ENCODE peak calls at places on chromosomes 1 and 21, in six cellular contexts. N is mesenchymal stem cell, I is H9, D is IMR-90, E is mesendoderm, K is H1. J is an unnamed sample.

GRCh38 chr1:10724511-10724910 is 71.9 kb downstream of the CASZ1 start:
- DNase-seq in N (no peak), I (no peak), D (no peak), E (no peak), K (no peak), J (no peak)

GRCh38 chr1:108190686-108191416 is 9.3 kb downstream of the SLC25A24 start:
- DNase-seq in N (no peak), I (no peak), D (no peak), E (no peak), K (no peak), J (no peak)

GRCh38 chr1:25573591-25573930 is 30.2 kb downstream of the LDLRAP1 start:
- DNase-seq in N (no peak), I (no peak), D (no peak), E (no peak), K (no peak), J (no peak)

GRCh38 chr1:67960766-67961165 is 89.7 kb downstream of the DIRAS3 start:
- DNase-seq in N (no peak), I (no peak), D (no peak), E (no peak), K (no peak), J (no peak)

GRCh38 chr1:147647796-147648633 is 22.3 kb downstream of the ACP6 start:
- DNase-seq in N (no peak), I (no peak), D (no peak), E (no peak), K (no peak), J (no peak)

GRCh38 chr1:204225841-204226745 is 12.3 kb upstream of the GOLT1A start:
- DNase-seq in N (no peak), I (no peak), D (peak; percentile 27), E (no peak), K (no peak), J (no peak)

GRCh38 chr1:225253784-225254183 is 174.1 kb downstream of the LBR start:
- DNase-seq in N (no peak), I (no peak), D (peak; percentile 3), E (no peak), K (no peak), J (no peak)

GRCh38 chr1:182048562-182048961 is 12.9 kb downstream of the ZNF648 start:
- DNase-seq in N (no peak), I (no peak), D (no peak), E (no peak), K (no peak), J (no peak)

GRCh38 chr1:59509341-59509869 is 212.5 kb downstream of the FGGY start:
- DNase-seq in N (no peak), I (no peak), D (no peak), E (no peak), K (no peak), J (no peak)

GRCh38 chr1:169427081-169427611 is at the start of gene CCDC181:
- DNase-seq in N (peak; percentile 54), I (peak; percentile 95), D (peak; percentile 33), E (peak; percentile 94), K (peak; percentile 88), J (peak; percentile 78)

GRCh38 chr1:182877842-182878241 is 38.7 kb downstream of the DHX9 start:
- DNase-seq in N (no peak), I (no peak), D (no peak), E (no peak), K (no peak), J (no peak)

GRCh38 chr1:190205713-190206112 is 272.0 kb downstream of the BRINP3 start:
- DNase-seq in N (no peak), I (no peak), D (peak; percentile 77), E (no peak), K (no peak), J (no peak)

GRCh38 chr1:19424651-19425570 is 60.4 kb downstream of the CAPZB start:
- DNase-seq in N (no peak), I (no peak), D (no peak), E (no peak), K (no peak), J (no peak)

GRCh38 chr1:64203420-64203819 is at the start of gene UBE2U:
- DNase-seq in N (no peak), I (no peak), D (no peak), E (no peak), K (no peak), J (no peak)

GRCh38 chr1:212315907-212316306 is 30.7 kb downstream of the PPP2R5A start:
- DNase-seq in N (peak; percentile 38), I (peak; percentile 66), D (no peak), E (peak; percentile 95), K (no peak), J (peak; percentile 6)

GRCh38 chr1:67493148-67493547 is 62.9 kb upstream of the SERBP1 start:
- DNase-seq in N (no peak), I (no peak), D (no peak), E (no peak), K (no peak), J (no peak)

GRCh38 chr1:37721565-37721964 is 29.2 kb downstream of the CDCA8 start:
- DNase-seq in N (no peak), I (peak; percentile 56), D (no peak), E (no peak), K (no peak), J (no peak)

GRCh38 chr1:86110451-86111129 is 46.0 kb downstream of the COL24A1 start:
- DNase-seq in N (no peak), I (no peak), D (no peak), E (no peak), K (no peak), J (no peak)

GRCh38 chr21:16117851-16118592 is 388.2 kb downstream of the USP25 start:
- DNase-seq in N (no peak), I (no peak), D (peak; percentile 88), E (no peak), K (no peak), J (no peak)

GRCh38 chr1:11856698-11857097 is 2.0 kb downstream of the NPPB start:
- DNase-seq in N (no peak), I (no peak), D (no peak), E (peak; percentile 30), K (no peak), J (no peak)

GRCh38 chr1:53899206-53899628 is 5.2 kb downstream of the DIO1 start:
- DNase-seq in N (peak; percentile 26), I (no peak), D (peak; percentile 69), E (no peak), K (no peak), J (no peak)

GRCh38 chr1:40344597-40344996 is 27.5 kb upstream of the COL9A2 start:
- DNase-seq in N (peak; percentile 32), I (no peak), D (peak; percentile 79), E (no peak), K (no peak), J (no peak)

GRCh38 chr1:212585210-212585609 is 23.4 kb upstream of the ATF3 start:
- DNase-seq in N (no peak), I (no peak), D (no peak), E (no peak), K (no peak), J (no peak)

GRCh38 chr1:180131510-180131909 is 23.2 kb upstream of the QSOX1 start:
- DNase-seq in N (peak; percentile 97), I (no peak), D (peak; percentile 98), E (no peak), K (no peak), J (no peak)

GRCh38 chr1:60622486-60622885 is 459.9 kb upstream of the NFIA start:
- DNase-seq in N (no peak), I (no peak), D (no peak), E (no peak), K (no peak), J (no peak)

GRCh38 chr1:74812180-74812541 is 79.2 kb downstream of the TYW3 start:
- DNase-seq in N (no peak), I (no peak), D (no peak), E (no peak), K (no peak), J (no peak)

GRCh38 chr1:214416417-214417212 is 134.8 kb downstream of the PTPN14 start:
- DNase-seq in N (peak; percentile 82), I (no peak), D (peak; percentile 80), E (no peak), K (no peak), J (no peak)

GRCh38 chr1:13593511-13594131 is 10.0 kb downstream of the PDPN start:
- DNase-seq in N (peak; percentile 96), I (peak; percentile 43), D (peak; percentile 36), E (peak; percentile 83), K (no peak), J (no peak)

GRCh38 chr1:19054216-19054615 is 97.7 kb upstream of the IFFO2 start:
- DNase-seq in N (no peak), I (no peak), D (no peak), E (no peak), K (no peak), J (no peak)

GRCh38 chr21:36864974-36865373 is 101.5 kb downstream of the HLCS start:
- DNase-seq in N (no peak), I (no peak), D (no peak), E (no peak), K (no peak), J (no peak)

GRCh38 chr21:29196021-29196663 is 65.7 kb downstream of the MAP3K7CL start:
- DNase-seq in N (peak; percentile 98), I (no peak), D (peak; percentile 97), E (peak; percentile 72), K (no peak), J (no peak)

GRCh38 chr1:117092594-117092993 is 29.0 kb downstream of the TRIM45 start:
- DNase-seq in N (no peak), I (no peak), D (no peak), E (peak; percentile 8), K (no peak), J (no peak)
- H3K18ac ChIP-seq in N (no peak overlapping the region), I (no peak overlapping the region), D (peak overlapping the region; percentile 53), E (peak overlapping the region; percentile 5), K (no peak overlapping the region), J (no peak overlapping the region)

GRCh38 chr1:88327391-88328267 is 356.4 kb upstream of the PKN2 start:
- DNase-seq in N (peak; percentile 92), I (no peak), D (peak; percentile 93), E (peak; percentile 65), K (no peak), J (no peak)
- H2BK5ac ChIP-seq in N (no peak overlapping the region), I (no peak overlapping the region), D (no peak overlapping the region), E (no peak overlapping the region), K (no peak overlapping the region), J (no peak overlapping the region)

GRCh38 chr1:116971965-116972675 is 29.4 kb upstream of the CD101 start:
- DNase-seq in N (no peak), I (no peak), D (no peak), E (no peak), K (no peak), J (no peak)
- H3K18ac ChIP-seq in N (no peak overlapping the region), I (no peak overlapping the region), D (no peak overlapping the region), E (no peak overlapping the region), K (no peak overlapping the region), J (no peak overlapping the region)

DNA sequence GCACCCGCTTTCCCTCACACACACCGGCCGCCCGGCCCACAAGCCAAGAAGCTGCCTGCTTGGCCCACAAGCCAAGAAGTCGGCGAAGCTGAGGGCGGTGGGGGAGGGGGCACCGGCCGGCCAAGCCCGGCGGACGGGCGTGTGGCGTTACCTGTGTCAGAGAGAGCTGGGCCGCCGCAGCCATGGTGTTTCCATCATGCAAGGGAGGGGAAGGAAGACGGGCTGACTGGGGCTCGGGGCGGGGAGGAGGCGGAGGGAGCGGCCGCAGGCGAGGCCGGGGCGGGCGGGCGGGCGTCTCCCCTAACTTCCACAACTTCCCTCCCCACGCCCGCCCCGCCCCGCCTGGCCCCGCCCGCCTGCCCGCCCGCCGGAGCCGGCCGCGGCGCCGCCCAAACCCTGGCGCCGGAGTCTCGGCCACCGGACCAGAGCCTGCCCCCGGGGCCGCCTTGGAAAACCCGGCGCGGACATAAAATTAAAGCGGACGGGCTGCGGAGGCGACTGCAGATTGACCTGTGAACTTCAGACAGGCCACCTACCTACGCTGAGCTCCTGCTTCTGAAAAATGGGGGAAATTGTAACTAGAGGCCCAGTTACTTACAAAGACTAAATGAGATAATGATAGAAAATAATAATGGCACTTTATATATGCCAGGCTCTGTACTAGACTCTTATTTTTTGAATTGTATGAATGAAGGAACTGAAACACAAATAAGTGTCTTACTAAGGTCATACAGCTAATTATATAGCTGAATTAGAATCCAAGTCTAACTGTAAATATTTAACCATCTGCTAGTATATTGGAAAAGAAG is at the start of gene EPS15:
- DNase-seq in N (peak; percentile 79), I (peak; percentile 90), D (peak; percentile 67), E (peak; percentile 89), K (peak; percentile 91), J (peak; percentile 73)
- H2BK5ac ChIP-seq in N (peak within 1 kb of the TSS; percentile 32), I (no peak within 1 kb of the TSS), D (peak within 1 kb of the TSS; percentile 68), E (peak within 1 kb of the TSS; percentile 17), K (peak within 1 kb of the TSS; percentile 62), J (peak within 1 kb of the TSS; percentile 82)